ENCODE peak calls at places on chromosomes 12 and 14, in five cellular contexts. Q is mesenchymal stem cell, G is GM23248, D is adrenal gland, N is tibial artery. A is an unnamed sample.

GRCh38 chr14:38405851-38406630 is 150.1 kb upstream of the CLEC14A start:
- DNase-seq in Q (peak; percentile 75), G (peak; percentile 60), D (no peak), N (no peak), A (peak; percentile 10)

GRCh38 chr12:118618695-118619094 is 242.3 kb downstream of the SUDS3 start:
- DNase-seq in Q (no peak), G (no peak), D (no peak), N (no peak), A (no peak)

GRCh38 chr12:10189653-10190052 is 10.8 kb downstream of the TMEM52B start:
- DNase-seq in Q (peak; percentile 60), G (peak; percentile 79), D (no peak), N (no peak), A (peak; percentile 81)

GRCh38 chr14:77376380-77376770 is 519 bp downstream of the TMED8 start:
- DNase-seq in Q (peak; percentile 19), G (peak; percentile 56), D (peak; percentile 27), N (no peak), A (peak; percentile 0)

GRCh38 chr12:4449862-4450222 is 4.2 kb upstream of the FGF6 start:
- DNase-seq in Q (no peak), G (no peak), D (no peak), N (no peak), A (no peak)

GRCh38 chr14:73125746-73126145 is 10.6 kb upstream of the PSEN1 start:
- DNase-seq in Q (no peak), G (no peak), D (no peak), N (no peak), A (no peak)

GRCh38 chr12:130967631-130968030 is 13.9 kb downstream of the ADGRD1 start:
- DNase-seq in Q (no peak), G (no peak), D (no peak), N (no peak), A (no peak)

GRCh38 chr12:107012736-107013425 is 25.9 kb upstream of the MTERF2 start:
- DNase-seq in Q (no peak), G (no peak), D (no peak), N (no peak), A (no peak)

GRCh38 chr14:20609215-20610001 is 18.2 kb upstream of the RNASE12 start:
- DNase-seq in Q (peak; percentile 88), G (peak; percentile 92), D (peak; percentile 71), N (peak; percentile 83), A (peak; percentile 35)

GRCh38 chr12:119938049-119938667 is 50.9 kb upstream of the BICDL1 start:
- DNase-seq in Q (peak; percentile 57), G (peak; percentile 49), D (peak; percentile 20), N (no peak), A (peak; percentile 32)

GRCh38 chr12:124358572-124358971 is 63.7 kb downstream of the RFLNA start:
- DNase-seq in Q (no peak), G (no peak), D (no peak), N (no peak), A (no peak)
- H3K36me3 ChIP-seq in Q (peaks cover 100% of the 10 kb centered on the region), G (peaks cover 37% of the 10 kb centered on the region), D (peaks cover 79% of the 10 kb centered on the region), N (peaks cover 66% of the 10 kb centered on the region), A (peaks cover 40% of the 10 kb centered on the region)

GRCh38 chr14:105195533-105196227 is 14.6 kb upstream of the NUDT14 start:
- DNase-seq in Q (no peak), G (no peak), D (no peak), N (no peak), A (no peak)

GRCh38 chr14:105198588-105198987 is 17.5 kb upstream of the NUDT14 start:
- DNase-seq in Q (no peak), G (no peak), D (no peak), N (no peak), A (no peak)

GRCh38 chr14:105195051-105195450 is 13.9 kb upstream of the NUDT14 start:
- DNase-seq in Q (no peak), G (no peak), D (no peak), N (no peak), A (no peak)

GRCh38 chr14:105197274-105197673 is 16.2 kb upstream of the NUDT14 start:
- DNase-seq in Q (peak; percentile 13), G (peak; percentile 82), D (no peak), N (no peak), A (peak; percentile 18)

DNA sequence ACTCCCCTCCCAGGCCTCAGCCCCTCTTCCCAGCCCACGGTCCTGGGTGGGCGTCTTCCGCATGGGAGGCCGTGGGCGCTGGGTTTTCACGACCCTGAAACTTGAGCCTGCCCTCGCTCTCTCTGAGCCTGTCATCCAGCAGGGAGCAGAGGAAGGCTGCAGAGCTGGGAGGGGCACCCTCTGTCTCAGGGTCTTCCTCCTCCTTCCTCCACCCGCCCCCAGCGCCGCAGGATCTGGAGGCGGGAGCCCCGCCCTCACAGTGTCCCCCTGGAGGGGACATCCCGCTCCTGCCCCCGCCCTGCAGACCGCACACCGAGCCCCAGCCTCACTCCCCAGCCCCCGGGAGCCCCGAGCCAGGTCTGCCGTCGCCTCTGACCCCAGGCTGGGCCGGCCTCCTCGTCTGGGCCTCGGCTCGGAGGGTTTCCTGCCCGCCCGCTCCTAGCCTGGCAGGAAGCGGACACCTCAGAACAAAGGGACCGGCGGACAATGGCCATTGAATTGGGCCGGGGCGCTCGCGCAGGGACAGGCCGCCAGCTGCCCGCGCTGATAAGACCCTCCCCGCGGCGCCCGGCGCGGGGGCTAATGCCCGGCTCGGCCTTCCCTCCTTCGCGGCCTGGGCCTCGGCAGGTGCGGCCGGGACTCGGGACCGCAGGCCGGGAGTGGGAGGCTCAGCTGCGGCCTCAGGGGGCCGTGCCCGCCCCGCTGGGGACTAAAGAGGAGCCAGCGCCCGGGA is 15.3 kb upstream of the NUDT14 start:
- DNase-seq in Q (no peak), G (no peak), D (no peak), N (no peak), A (no peak)
- H3K4me3 ChIP-seq in Q (no peak overlapping the region), G (no peak overlapping the region), D (no peak overlapping the region), N (peak overlapping the region; percentile 1), A (no peak overlapping the region)

DNA sequence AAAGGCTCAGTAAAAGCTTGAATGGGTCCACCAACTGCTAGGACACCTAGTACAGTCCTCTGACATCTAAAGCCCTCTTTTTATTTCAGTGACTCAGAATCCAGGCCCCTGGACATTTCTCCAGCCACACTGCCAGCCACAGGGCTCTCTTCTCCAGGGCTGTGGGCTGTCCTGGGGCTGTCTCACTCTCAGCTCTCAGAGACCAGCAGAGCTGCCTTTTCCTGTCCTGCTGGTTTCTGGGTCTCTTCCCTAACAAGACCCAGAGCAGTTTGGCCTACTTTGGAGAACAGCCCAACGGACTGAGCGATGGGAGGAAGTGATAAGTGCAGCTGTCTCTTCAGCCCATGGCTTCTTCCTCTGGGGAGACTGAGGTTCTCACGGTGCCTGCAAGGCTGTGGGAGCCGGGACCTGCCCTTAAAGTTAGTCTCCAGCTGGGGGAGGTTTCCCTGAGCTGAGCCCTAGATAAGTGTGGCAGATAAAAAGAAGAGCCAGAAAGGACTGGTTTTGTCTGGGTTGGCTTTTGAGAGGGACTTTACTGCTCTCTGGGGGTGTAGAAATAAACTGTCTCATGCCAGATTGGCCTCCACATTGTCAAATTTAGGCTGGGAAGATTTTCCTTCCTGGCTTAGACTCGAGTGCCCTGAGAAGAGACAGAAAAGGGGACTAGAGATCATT is 979.8 kb downstream of the VRK1 start:
- DNase-seq in Q (no peak), G (no peak), D (no peak), N (no peak), A (no peak)
- H3K9me3 ChIP-seq in Q (peaks cover 7% of the 10 kb centered on the region), G (no peaks in the 10 kb centered on the region), D (no peaks in the 10 kb centered on the region), N (no peaks in the 10 kb centered on the region), A (no peaks in the 10 kb centered on the region)

GRCh38 chr12:54279227-54279631 is 693 bp downstream of the CBX5 start:
- DNase-seq in Q (no peak), G (no peak), D (no peak), N (no peak), A (no peak)

GRCh38 chr12:54273981-54274380 is 5.9 kb downstream of the CBX5 start:
- DNase-seq in Q (no peak), G (no peak), D (no peak), N (no peak), A (no peak)

GRCh38 chr12:54277823-54278276 is 2.1 kb downstream of the CBX5 start:
- DNase-seq in Q (peak; percentile 53), G (peak; percentile 85), D (peak; percentile 53), N (no peak), A (peak; percentile 27)

GRCh38 chr12:54279632-54280400 is at the start of gene CBX5:
- DNase-seq in Q (peak; percentile 100), G (peak; percentile 99), D (peak; percentile 100), N (peak; percentile 100), A (peak; percentile 99)

DNA sequence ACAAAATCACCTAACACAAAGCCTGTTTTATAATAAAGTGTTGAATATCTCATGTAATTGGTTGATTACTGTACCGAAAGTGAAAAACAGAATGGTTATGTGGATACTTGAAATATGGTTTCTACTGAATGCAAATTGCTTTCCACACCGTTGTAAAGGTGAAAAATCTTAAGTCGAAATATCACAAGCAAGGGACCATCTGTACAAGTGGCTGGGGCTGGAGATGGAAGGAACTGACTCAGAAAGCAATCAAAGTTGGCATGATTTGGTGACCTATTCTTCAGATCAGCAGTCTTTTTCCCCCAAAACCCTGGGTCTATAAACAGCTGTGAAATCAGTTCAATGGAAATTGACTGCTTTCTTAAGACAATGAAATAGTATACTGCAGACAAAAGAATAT is 3.6 kb downstream of the CBX5 start:
- DNase-seq in Q (no peak), G (no peak), D (no peak), N (no peak), A (no peak)
- H3K36me3 ChIP-seq in Q (peaks cover 3% of the 10 kb centered on the region), G (peaks cover 8% of the 10 kb centered on the region), D (peaks cover under 1% of the 10 kb centered on the region), N (no peaks in the 10 kb centered on the region), A (peaks cover 72% of the 10 kb centered on the region)

GRCh38 chr14:28783593-28784143 is 17.1 kb downstream of the FOXG1 start:
- DNase-seq in Q (no peak), G (no peak), D (no peak), N (no peak), A (no peak)

GRCh38 chr14:28780843-28781503 is 14.4 kb downstream of the FOXG1 start:
- DNase-seq in Q (no peak), G (no peak), D (no peak), N (no peak), A (peak; percentile 30)

GRCh38 chr14:28785096-28785952 is 18.7 kb downstream of the FOXG1 start:
- DNase-seq in Q (no peak), G (peak; percentile 32), D (no peak), N (no peak), A (peak; percentile 43)

GRCh38 chr14:28779416-28779941 is 12.9 kb downstream of the FOXG1 start:
- DNase-seq in Q (no peak), G (no peak), D (no peak), N (no peak), A (no peak)

GRCh38 chr14:28784262-28785021 is 17.9 kb downstream of the FOXG1 start:
- DNase-seq in Q (no peak), G (no peak), D (no peak), N (no peak), A (no peak)
- H3K4me3 ChIP-seq in Q (no peak overlapping the region), G (peak overlapping the region; percentile 46), D (no peak overlapping the region), N (no peak overlapping the region), A (peak overlapping the region; percentile 40)

GRCh38 chr14:105897725-105898113 is 371.3 kb downstream of the TMEM121 start:
- DNase-seq in Q (no peak), G (no peak), D (no peak), N (peak; percentile 51), A (no peak)
- H3K9me3 ChIP-seq in Q (no peaks in the 10 kb centered on the region), G (no peaks in the 10 kb centered on the region), D (no peaks in the 10 kb centered on the region), N (no peaks in the 10 kb centered on the region), A (no peaks in the 10 kb centered on the region)

A was measured in MG63.